ENCODE peak calls at places on chromosomes 12 and 14, in nine cellular contexts. Y is NCI-H2107; W is activated CD4-positive, alpha-beta T cell treated with anti-CD3 and anti-CD28 coated beads, Interleukin-2, amount 10 ng/mL, durations not matched to agents 7 days and 5 days; N is NCI-H1105 treated with DMSO at 0.1 percent for 48 hours; F is stimulated activated CD4-positive, alpha-beta T cell treated with anti-CD3 and anti-CD28 coated beads, Interleukin-4, amount 100 ng/mL, for 4 hours; V is activated gamma-delta T cell treated with Interleukin-2 at 50 U/mL for 16 hours; Z is SW 1271; C is H4; E is NT2/D1. H is an unnamed sample.
A peak's percentile ranks its signal among the peaks of the same experiment; 100 is the strongest.

GRCh38 chr14:95059126-95059525 is 98.2 kb downstream of the DICER1 start:
- DNase-seq in C (no peak), V (no peak), W (no peak), Z (no peak), N (peak; percentile 40), E (no peak), F (no peak), Y (no peak), H (no peak)

GRCh38 chr14:64801800-64802199 is 77.9 kb downstream of the SPTB start:
- DNase-seq in Y (no peak), N (no peak), W (no peak), E (no peak), F (no peak), Z (peak; percentile 12), V (no peak), C (no peak), H (no peak)

GRCh38 chr14:55782166-55782565 is 202.2 kb downstream of the KTN1 start:
- DNase-seq in N (no peak), V (no peak), W (no peak), F (no peak), Z (no peak), C (no peak), E (no peak), Y (no peak), H (no peak)

GRCh38 chr14:90428676-90429075 is 31.8 kb downstream of the CALM1 start:
- DNase-seq in F (no peak), V (no peak), C (no peak), N (no peak), Y (no peak), Z (no peak), E (no peak), W (no peak), H (no peak)

GRCh38 chr12:65996146-65996545 is 134.4 kb downstream of the LLPH start:
- DNase-seq in W (no peak), Z (no peak), Y (no peak), C (no peak), E (no peak), N (no peak), V (no peak), F (no peak), H (no peak)

GRCh38 chr14:61150851-61151250 is 130.3 kb downstream of the TMEM30B start:
- DNase-seq in F (no peak), Z (no peak), W (no peak), N (no peak), C (no peak), Y (no peak), E (no peak), V (no peak), H (no peak)

GRCh38 chr12:3236345-3237153 is 159.4 kb downstream of the TSPAN9 start:
- DNase-seq in E (peak; percentile 92), Y (no peak), N (no peak), C (peak; percentile 66), W (no peak), F (no peak), V (no peak), Z (no peak), H (no peak)

GRCh38 chr12:112107728-112108447 is 695 bp downstream of the NAA25 start:
- DNase-seq in Y (no peak), W (peak; percentile 10), C (no peak), F (no peak), E (no peak), V (no peak), N (no peak), Z (peak; percentile 17), H (no peak)

GRCh38 chr12:113482334-113482733 is 10.7 kb upstream of the LHX5 start:
- DNase-seq in E (no peak), C (no peak), W (no peak), N (no peak), F (no peak), Y (no peak), Z (no peak), V (no peak), H (no peak)

GRCh38 chr12:34219046-34219770 is 196.9 kb downstream of the ALG10 start:
- DNase-seq in C (no peak), E (no peak), Z (no peak), F (no peak), Y (no peak), N (no peak), V (no peak), W (peak; percentile 8), H (no peak)

GRCh38 chr12:125145196-125145595 is 80.0 kb downstream of the AACS start:
- DNase-seq in Y (no peak), E (no peak), C (no peak), F (no peak), W (no peak), Z (no peak), V (no peak), N (no peak), H (no peak)

GRCh38 chr12:91418691-91419090 is 236.1 kb upstream of the DCN start:
- DNase-seq in V (no peak), C (no peak), F (no peak), E (no peak), N (no peak), Y (no peak), Z (no peak), W (no peak), H (no peak)

GRCh38 chr12:110780448-110780847 is 37.8 kb upstream of the PPP1CC start:
- DNase-seq in N (no peak), Z (no peak), E (no peak), F (peak; percentile 64), Y (no peak), W (peak; percentile 64), V (peak; percentile 8), C (no peak), H (no peak)

GRCh38 chr14:105944632-105945610 is 418.5 kb downstream of the TMEM121 start:
- DNase-seq in C (peak; percentile 14), Z (peak; percentile 70), E (peak; percentile 49), F (peak; percentile 65), N (peak; percentile 63), Y (peak; percentile 79), W (peak; percentile 80), V (peak; percentile 78), H (no peak)

GRCh38 chr14:30854492-30854891 is 19.9 kb upstream of the COCH start:
- DNase-seq in V (no peak), W (no peak), F (no peak), Z (no peak), E (no peak), C (no peak), N (no peak), Y (no peak), H (no peak)

GRCh38 chr12:80924437-80924836 is 13.3 kb downstream of the LIN7A start:
- DNase-seq in E (no peak), W (no peak), N (no peak), Y (no peak), Z (no peak), C (no peak), F (no peak), V (no peak), H (no peak)

GRCh38 chr12:131221061-131221945 is 267.6 kb downstream of the ADGRD1 start:
- DNase-seq in N (no peak), Z (no peak), C (no peak), Y (no peak), V (no peak), E (no peak), W (no peak), F (no peak), H (no peak)

GRCh38 chr12:52870361-52871290 is 21.8 kb upstream of the KRT78 start:
- DNase-seq in E (no peak), Y (peak; percentile 58), C (peak; percentile 47), V (peak; percentile 76), Z (peak; percentile 44), F (peak; percentile 62), W (peak; percentile 81), N (no peak), H (no peak)

GRCh38 chr12:9750276-9751203 is 10.2 kb downstream of the CD69 start:
- DNase-seq in N (peak; percentile 89), C (peak; percentile 75), E (peak; percentile 80), W (peak; percentile 74), Z (peak; percentile 79), F (peak; percentile 66), Y (peak; percentile 19), V (peak; percentile 51), H (peak; percentile 55)

GRCh38 chr14:63051301-63051700 is 6.0 kb upstream of the KCNH5 start:
- DNase-seq in W (no peak), Z (no peak), F (no peak), C (no peak), E (no peak), V (no peak), Y (no peak), N (no peak), H (no peak)

GRCh38 chr12:70754330-70754741 is 117.1 kb upstream of the PTPRB start:
- DNase-seq in W (no peak), Z (no peak), N (no peak), V (no peak), F (no peak), E (no peak), Y (no peak), C (no peak), H (no peak)

GRCh38 chr12:132723764-132724140 is 13.1 kb downstream of the PGAM5 start:
- DNase-seq in Y (no peak), Z (no peak), F (no peak), C (no peak), E (no peak), W (no peak), N (no peak), V (no peak), H (no peak)

GRCh38 chr12:113231275-113232231 is 10.3 kb downstream of the TPCN1 start:
- DNase-seq in V (no peak), N (no peak), C (peak; percentile 78), Y (no peak), F (no peak), W (no peak), E (peak; percentile 49), Z (peak; percentile 36), H (no peak)

GRCh38 chr12:80087486-80088213 is 11.7 kb upstream of the OTOGL start:
- DNase-seq in Y (no peak), F (no peak), V (no peak), C (no peak), W (no peak), E (no peak), N (no peak), Z (no peak), H (no peak)

GRCh38 chr14:105070760-105071137 is 5.5 kb upstream of the GPR132 start:
- DNase-seq in E (no peak), F (no peak), W (no peak), N (no peak), Y (no peak), Z (no peak), C (no peak), V (no peak), H (no peak)

GRCh38 chr14:68792830-68793733 is at the start of gene ZFP36L1:
- DNase-seq in Z (peak; percentile 99), Y (no peak), C (peak; percentile 94), E (peak; percentile 85), V (peak; percentile 92), F (peak; percentile 95), N (peak; percentile 49), W (peak; percentile 96), H (peak; percentile 94)

GRCh38 chr14:51242545-51243490 is 2.8 kb downstream of the TMX1 start:
- DNase-seq in C (no peak), W (no peak), N (no peak), E (no peak), F (no peak), V (no peak), Y (no peak), Z (no peak), H (peak; percentile 9)

GRCh38 chr12:8980137-8980536 is 9.2 kb upstream of the KLRG1 start:
- DNase-seq in C (no peak), V (no peak), Z (no peak), W (no peak), F (no peak), Y (no peak), N (no peak), E (no peak), H (no peak)

GRCh38 chr12:107891967-107892366 is 117.5 kb downstream of the ASCL4 start:
- DNase-seq in E (no peak), Z (no peak), C (peak; percentile 12), V (no peak), W (no peak), Y (no peak), F (no peak), N (no peak), H (peak; percentile 27)